ENCODE peak calls at places on chromosomes 11 and 22, in five cellular contexts. Q, J, K, X and T are unnamed samples.

GRCh38 chr22:45336971-45337431 is 27.3 kb downstream of the FAM118A start:
- DNase-seq in Q (no peak), J (no peak), K (no peak), X (no peak), T (no peak)

GRCh38 chr22:29060251-29060650 is 1.4 kb downstream of the C22orf31 start:
- DNase-seq in Q (no peak), J (no peak), K (no peak), X (no peak), T (no peak)

GRCh38 chr22:26330971-26331625 is 98.0 kb upstream of the ASPHD2 start:
- DNase-seq in Q (peak), J (peak), K (peak), X (peak), T (peak)

GRCh38 chr11:124470516-124471231 is 25.2 kb upstream of the OR8B8 start:
- DNase-seq in Q (no peak), J (no peak), K (no peak), X (no peak), T (no peak)

GRCh38 chr22:38201718-38202436 is at the start of gene MAFF:
- DNase-seq in Q (peak), J (peak), K (peak), X (peak), T (peak)

GRCh38 chr11:44601471-44602370 is 36.3 kb downstream of the CD82 start:
- DNase-seq in Q (no peak), J (no peak), K (no peak), X (no peak), T (no peak)

GRCh38 chr22:18110194-18110943 is at the start of gene TUBA8:
- DNase-seq in Q (no peak), J (peak), K (no peak), X (no peak), T (peak)

GRCh38 chr11:1924646-1925372 is 5.3 kb downstream of the TNNT3 start:
- DNase-seq in Q (no peak), J (peak), K (no peak), X (no peak), T (no peak)

GRCh38 chr22:19522190-19522880 is 1.9 kb downstream of the CLDN5 start:
- DNase-seq in Q (no peak), J (peak), K (no peak), X (peak), T (no peak)

GRCh38 chr11:69551963-69552362 is 70.5 kb downstream of the LINC01488 start:
- DNase-seq in Q (no peak), J (no peak), K (no peak), X (no peak), T (no peak)

GRCh38 chr11:67351275-67352005 is 1.9 kb downstream of the POLD4 start:
- DNase-seq in Q (no peak), J (peak), K (peak), X (peak), T (peak)

GRCh38 chr22:44080936-44081853 is 57.1 kb downstream of the PARVB start:
- DNase-seq in Q (peak), J (peak), K (peak), X (peak), T (peak)

GRCh38 chr22:49855491-49855911 is 1.9 kb downstream of the ZBED4 start:
- DNase-seq in Q (no peak), J (no peak), K (no peak), X (no peak), T (peak)

GRCh38 chr11:2077061-2077802 is 62.0 kb downstream of the IGF2 start:
- DNase-seq in Q (peak), J (no peak), K (no peak), X (no peak), T (no peak)

GRCh38 chr11:122293298-122294023 is 177.4 kb upstream of the BLID start:
- DNase-seq in Q (no peak), J (no peak), K (no peak), X (no peak), T (no peak)

GRCh38 chr22:30294066-30294465 is 4.8 kb upstream of the CASTOR1 start:
- DNase-seq in Q (no peak), J (no peak), K (no peak), X (no peak), T (no peak)

GRCh38 chr22:27867958-27868737 is 50.9 kb downstream of the PITPNB start:
- DNase-seq in Q (no peak), J (no peak), K (no peak), X (no peak), T (no peak)
- TF ChIP-seq JUND in Q (no peak), J (no peak), K (no peak), X (no peak), T (no peak)

GRCh38 chr22:23856721-23857605 is 712 bp upstream of the SLC2A11 start:
- DNase-seq in Q (peak), J (peak), K (no peak), X (no peak), T (peak)
- TF ChIP-seq JUND in Q (no peak), J (no peak), K (no peak), X (no peak), T (no peak)

GRCh38 chr11:55624531-55624930 is 10.4 kb upstream of the OR4P4 start:
- DNase-seq in Q (no peak), J (no peak), K (no peak), X (no peak), T (no peak)
- TF ChIP-seq JUND in Q (no peak), J (no peak), K (no peak), X (no peak), T (no peak)

GRCh38 chr22:42993651-42994275 is 21.2 kb downstream of the PACSIN2 start:
- DNase-seq in Q (peak), J (no peak), K (no peak), X (no peak), T (peak)

GRCh38 chr22:42996646-42997365 is 18.1 kb downstream of the PACSIN2 start:
- DNase-seq in Q (no peak), J (no peak), K (no peak), X (no peak), T (peak)

GRCh38 chr22:42994276-42994916 is 20.6 kb downstream of the PACSIN2 start:
- DNase-seq in Q (peak), J (no peak), K (no peak), X (no peak), T (no peak)

GRCh38 chr22:42992886-42993479 is 22.0 kb downstream of the PACSIN2 start:
- DNase-seq in Q (no peak), J (no peak), K (no peak), X (no peak), T (no peak)

GRCh38 chr22:42994917-42995562 is 19.9 kb downstream of the PACSIN2 start:
- DNase-seq in Q (peak), J (no peak), K (no peak), X (no peak), T (peak)
- TF ChIP-seq JUND in Q (peak), J (no peak), K (no peak), X (no peak), T (no peak)